ENCODE peak calls at places on chromosomes 4 and X, in ten cellular contexts. O, H, W, D, I, V, Z, P, U and L are unnamed samples.
A peak's percentile ranks its signal among the peaks of the same experiment; 100 is the strongest.

GRCh38 chr4:26048962-26049361 is 134.9 kb downstream of the SMIM20 start:
- DNase-seq in O (no peak), I (peak; percentile 51), W (no peak), U (no peak), V (no peak), P (no peak), Z (no peak), H (no peak), D (no peak), L (no peak)

GRCh38 chr4:90215286-90215685 is 88.1 kb downstream of the CCSER1 start:
- DNase-seq in Z (no peak), P (no peak), U (no peak), D (no peak), V (no peak), O (no peak), I (no peak), H (no peak), W (no peak), L (no peak)

GRCh38 chr4:95428216-95429085 is 120.3 kb downstream of the UNC5C start:
- DNase-seq in U (no peak), H (no peak), I (no peak), V (no peak), O (no peak), P (no peak), W (no peak), D (no peak), Z (no peak), L (no peak)

GRCh38 chr4:27357283-27357682 is 496.6 kb downstream of the STIM2 start:
- DNase-seq in I (peak; percentile 49), Z (no peak), P (no peak), W (no peak), H (no peak), V (no peak), U (no peak), D (no peak), O (no peak), L (no peak)

GRCh38 chr4:180665481-180665880 is 1577.7 kb upstream of the TENM3 start:
- DNase-seq in D (no peak), I (no peak), Z (no peak), V (no peak), U (no peak), H (no peak), W (no peak), P (no peak), O (no peak), L (no peak)

GRCh38 chr4:15805583-15806517 is 27.7 kb downstream of the CD38 start:
- DNase-seq in P (peak; percentile 71), O (no peak), D (no peak), W (peak; percentile 63), I (peak; percentile 73), V (peak; percentile 52), U (no peak), H (peak; percentile 31), Z (peak; percentile 17), L (peak; percentile 39)

GRCh38 chr4:141464366-141464765 is 172.0 kb upstream of the IL15 start:
- DNase-seq in W (no peak), P (no peak), U (no peak), V (no peak), D (no peak), Z (no peak), I (peak; percentile 25), H (no peak), O (no peak), L (no peak)

GRCh38 chr4:101285985-101286384 is 61.3 kb downstream of the PPP3CA start:
- DNase-seq in V (no peak), I (no peak), U (no peak), W (no peak), H (no peak), D (no peak), O (no peak), P (no peak), Z (no peak), L (no peak)

GRCh38 chr4:27117453-27117852 is 256.8 kb downstream of the STIM2 start:
- DNase-seq in D (no peak), I (no peak), P (no peak), O (no peak), Z (no peak), W (no peak), H (no peak), V (no peak), U (no peak), L (no peak)

GRCh38 chr4:102825261-102826071 is 1.9 kb downstream of the UBE2D3 start:
- DNase-seq in P (peak; percentile 65), O (no peak), U (no peak), W (peak; percentile 73), D (no peak), H (no peak), I (peak; percentile 83), Z (no peak), V (no peak), L (peak; percentile 42)

GRCh38 chr4:120327276-120327675 is 260.6 kb upstream of the MAD2L1 start:
- DNase-seq in V (no peak), O (no peak), Z (no peak), P (no peak), U (no peak), W (no peak), H (no peak), I (no peak), D (no peak), L (no peak)

GRCh38 chr4:76550966-76551780 is 116.1 kb downstream of the SHROOM3 start:
- DNase-seq in D (no peak), I (no peak), W (peak; percentile 51), O (no peak), U (no peak), Z (no peak), H (no peak), V (no peak), P (no peak), L (no peak)

GRCh38 chr4:127875791-127876190 is 4.9 kb upstream of the PLK4 start:
- DNase-seq in V (no peak), I (no peak), W (no peak), Z (no peak), D (no peak), P (no peak), O (no peak), H (no peak), U (no peak), L (no peak)

GRCh38 chr4:95510145-95510544 is 38.6 kb downstream of the UNC5C start:
- DNase-seq in H (no peak), P (no peak), O (no peak), W (peak; percentile 13), D (no peak), I (peak; percentile 69), V (no peak), U (no peak), Z (no peak), L (no peak)

GRCh38 chrX:150546711-150547153 is 21.7 kb upstream of the MTM1 start:
- DNase-seq in D (no peak), V (peak; percentile 50), O (no peak), H (no peak), U (peak; percentile 55), I (no peak), W (no peak), P (no peak), Z (no peak), L (no peak)

GRCh38 chr4:125313497-125313896 is 1.3 kb upstream of the FAT4 start:
- DNase-seq in P (peak; percentile 66), I (peak; percentile 98), V (peak; percentile 14), W (peak; percentile 94), Z (peak; percentile 26), H (no peak), D (no peak), U (no peak), O (no peak), L (peak; percentile 36)

GRCh38 chrX:50814701-50815476 is 895 bp upstream of the SHROOM4 start:
- DNase-seq in P (peak; percentile 7), I (no peak), O (no peak), W (peak; percentile 31), D (no peak), H (no peak), U (no peak), Z (no peak), V (no peak), L (no peak)

GRCh38 chrX:148878371-148878770 is 378.0 kb downstream of the AFF2 start:
- DNase-seq in W (peak; percentile 69), O (no peak), H (no peak), V (no peak), P (no peak), U (no peak), I (peak; percentile 1), Z (no peak), D (no peak), L (no peak)

GRCh38 chr4:115969756-115970155 is 856.3 kb upstream of the NDST4 start:
- DNase-seq in D (no peak), U (no peak), P (no peak), H (no peak), W (no peak), V (no peak), O (no peak), I (no peak), Z (no peak), L (no peak)

DNA sequence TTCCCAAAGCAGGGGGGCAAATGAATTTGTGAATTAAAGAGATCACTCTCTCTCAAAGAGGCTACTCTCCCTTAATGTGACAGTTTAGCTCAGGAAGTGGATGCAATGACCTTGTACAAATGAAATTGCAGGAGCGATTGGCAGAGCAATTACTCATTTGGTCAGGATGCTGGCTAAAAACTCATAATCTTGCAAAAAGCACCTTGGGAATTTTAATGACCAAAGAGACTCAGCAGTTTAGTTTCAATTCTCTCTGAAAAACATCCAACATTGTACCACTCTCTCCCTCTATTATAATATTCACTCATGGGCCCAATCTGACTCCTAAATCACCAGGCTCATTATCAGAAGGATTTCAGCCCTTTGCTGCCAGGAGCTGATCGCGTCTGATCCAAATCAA is 26.1 kb downstream of the PDGFC start:
- DNase-seq in I (peak; percentile 42), P (no peak), U (no peak), D (no peak), O (no peak), H (no peak), W (no peak), Z (no peak), V (no peak), L (no peak)
- H3K4me1 ChIP-seq in I (peaks cover 40% of the 10 kb centered on the region), P (no peaks in the 10 kb centered on the region), U (peaks cover 17% of the 10 kb centered on the region), D (no peaks in the 10 kb centered on the region), O (peaks cover 88% of the 10 kb centered on the region), H (peaks cover 86% of the 10 kb centered on the region), W (peaks cover 24% of the 10 kb centered on the region), Z (peaks cover 68% of the 10 kb centered on the region), V (no peaks in the 10 kb centered on the region), L (no peaks in the 10 kb centered on the region)

GRCh38 chr4:10007772-10008171 is 13.5 kb downstream of the SLC2A9 start:
- DNase-seq in H (no peak), W (no peak), Z (no peak), O (no peak), P (no peak), V (no peak), U (no peak), I (no peak), D (no peak), L (no peak)
- H3K4me1 ChIP-seq in H (peaks cover 41% of the 10 kb centered on the region), W (peaks cover 22% of the 10 kb centered on the region), Z (peaks cover 43% of the 10 kb centered on the region), O (peaks cover 34% of the 10 kb centered on the region), P (peaks cover 26% of the 10 kb centered on the region), V (no peaks in the 10 kb centered on the region), U (peaks cover 4% of the 10 kb centered on the region), I (peaks cover 36% of the 10 kb centered on the region), D (no peaks in the 10 kb centered on the region), L (peaks cover 8% of the 10 kb centered on the region)

GRCh38 chr4:153346563-153346962 is 2.1 kb downstream of the MND1 start:
- DNase-seq in U (no peak), Z (no peak), O (no peak), P (no peak), V (no peak), D (no peak), H (no peak), W (peak; percentile 10), I (peak; percentile 8), L (no peak)
- H3K4me1 ChIP-seq in U (no peaks in the 10 kb centered on the region), Z (peaks cover 18% of the 10 kb centered on the region), O (peaks cover 4% of the 10 kb centered on the region), P (no peaks in the 10 kb centered on the region), V (peaks cover 8% of the 10 kb centered on the region), D (no peaks in the 10 kb centered on the region), H (peaks cover 25% of the 10 kb centered on the region), W (peaks cover 5% of the 10 kb centered on the region), I (peaks cover 8% of the 10 kb centered on the region), L (peaks cover 9% of the 10 kb centered on the region)

GRCh38 chr4:186934841-186935443 is 211.3 kb upstream of the FAT1 start:
- DNase-seq in V (no peak), I (no peak), D (no peak), Z (no peak), U (no peak), P (peak; percentile 50), H (no peak), O (no peak), W (no peak), L (no peak)
- H3K4me1 ChIP-seq in V (no peaks in the 10 kb centered on the region), I (peaks cover 34% of the 10 kb centered on the region), D (no peaks in the 10 kb centered on the region), Z (peaks cover 23% of the 10 kb centered on the region), U (no peaks in the 10 kb centered on the region), P (peaks cover 28% of the 10 kb centered on the region), H (peaks cover 21% of the 10 kb centered on the region), O (peaks cover 17% of the 10 kb centered on the region), W (peaks cover 15% of the 10 kb centered on the region), L (peaks cover 6% of the 10 kb centered on the region)